ENCODE peak calls at places on chromosomes 12 and 14, in eight cellular contexts. Q, F, B, A, R, N, J and W are unnamed samples. For H3K9me3, the result is how much of the 10 kb centered on the place peaks cover.

GRCh38 chr12:93857279-93857894 is 180.2 kb downstream of the CRADD start:
- DNase-seq in Q (no peak), F (no peak), B (no peak), A (no peak), R (no peak), N (no peak), J (no peak), W (no peak)

GRCh38 chr12:124396544-124397398 is 101.9 kb downstream of the RFLNA start:
- DNase-seq in Q (peak), F (no peak), B (peak), A (peak), R (peak), N (no peak), J (no peak), W (no peak)

GRCh38 chr12:114407566-114408411 is 1.8 kb upstream of the TBX5 start:
- DNase-seq in Q (no peak), F (no peak), B (no peak), A (no peak), R (no peak), N (peak), J (no peak), W (no peak)

GRCh38 chr12:23504641-23505399 is 444.6 kb downstream of the SOX5 start:
- DNase-seq in Q (no peak), F (no peak), B (no peak), A (no peak), R (no peak), N (no peak), J (no peak), W (no peak)

GRCh38 chr12:110762891-110763290 is 20.2 kb upstream of the PPP1CC start:
- DNase-seq in Q (no peak), F (no peak), B (no peak), A (no peak), R (no peak), N (no peak), J (no peak), W (no peak)

GRCh38 chr14:99267871-99268775 is 3.9 kb downstream of the BCL11B start:
- DNase-seq in Q (peak), F (no peak), B (no peak), A (no peak), R (no peak), N (no peak), J (no peak), W (peak)

GRCh38 chr12:105047303-105047702 is 37.0 kb downstream of the ALDH1L2 start:
- DNase-seq in Q (no peak), F (no peak), B (no peak), A (no peak), R (no peak), N (no peak), J (no peak), W (no peak)

GRCh38 chr12:47820631-47821345 is 1.1 kb upstream of the HDAC7 start:
- DNase-seq in Q (peak), F (peak), B (peak), A (peak), R (peak), N (peak), J (peak), W (no peak)

GRCh38 chr14:63781686-63782085 is 53.8 kb upstream of the SGPP1 start:
- DNase-seq in Q (no peak), F (no peak), B (no peak), A (no peak), R (no peak), N (no peak), J (no peak), W (no peak)

GRCh38 chr14:31884776-31885379 is 192.2 kb upstream of the ARHGAP5 start:
- DNase-seq in Q (no peak), F (no peak), B (no peak), A (no peak), R (no peak), N (no peak), J (no peak), W (no peak)

GRCh38 chr12:98758331-98758730 is 113.2 kb downstream of the APAF1 start:
- DNase-seq in Q (no peak), F (peak), B (no peak), A (no peak), R (peak), N (no peak), J (no peak), W (no peak)

DNA sequence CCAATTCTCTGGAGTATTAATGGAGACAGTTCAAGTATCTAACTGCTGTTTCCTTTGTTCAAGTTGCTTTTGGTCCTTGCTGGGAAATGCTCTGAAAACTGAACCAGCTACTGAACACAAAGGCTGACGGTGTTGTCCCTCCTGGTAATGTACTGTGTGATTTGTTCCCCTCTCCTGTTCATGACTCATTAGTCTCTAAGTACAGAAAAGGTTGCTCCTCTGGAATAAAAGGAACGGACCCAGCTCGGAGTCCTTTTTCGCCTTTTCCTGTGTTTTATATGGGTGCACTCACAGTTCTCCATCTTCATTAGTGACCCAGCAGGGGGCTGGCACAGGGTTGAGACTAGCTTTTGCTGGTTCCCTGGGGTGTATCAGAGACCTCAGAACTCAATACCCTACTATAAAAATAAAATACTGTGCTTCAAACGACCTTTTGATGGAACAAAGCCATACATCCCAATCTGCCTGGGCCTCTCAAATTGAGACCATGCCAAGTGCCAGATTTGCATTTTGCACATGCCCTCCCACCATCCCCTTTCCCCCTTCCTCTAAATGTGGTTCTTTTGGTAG is 269.7 kb downstream of the RAD51B start:
- DNase-seq in Q (no peak), F (no peak), B (no peak), A (no peak), R (no peak), N (no peak), J (no peak), W (no peak)
- TF ChIP-seq CTCF in Q (no peak), F (no peak), B (no peak), A (no peak), R (no peak), N (no peak), J (no peak), W (no peak)

DNA sequence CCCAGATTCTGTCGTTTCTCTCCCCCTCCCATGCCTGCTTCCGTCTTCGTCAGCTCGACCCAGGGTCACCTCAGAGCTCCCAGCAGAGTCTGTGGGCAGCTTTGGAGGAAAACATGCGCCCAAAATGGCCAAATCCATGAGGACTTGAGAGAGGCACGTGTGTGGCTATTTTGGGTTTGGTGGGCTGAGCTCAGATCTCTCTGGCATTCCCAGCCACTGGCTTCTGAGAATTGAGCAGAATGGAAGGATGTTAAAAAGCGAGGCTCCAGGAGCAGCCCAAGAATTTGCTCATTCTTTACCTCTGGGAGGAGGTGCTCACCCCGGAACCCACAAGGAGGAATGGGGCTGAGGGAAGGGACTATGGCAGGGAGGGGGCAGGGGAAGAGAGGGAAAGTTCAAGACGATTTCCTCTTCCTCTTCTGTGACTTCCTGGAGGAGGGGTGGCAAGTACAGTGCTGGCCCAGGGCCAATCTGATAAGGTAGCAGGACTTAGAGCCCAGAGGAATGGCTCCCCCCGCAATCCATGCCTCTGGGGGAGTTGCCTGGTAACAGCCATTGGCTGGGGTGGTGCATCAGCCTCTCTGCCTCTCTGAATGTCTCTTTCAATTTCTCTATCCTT is 20.1 kb downstream of the TSPAN9 start:
- DNase-seq in Q (peak), F (peak), B (no peak), A (peak), R (peak), N (peak), J (no peak), W (no peak)
- H3K27ac ChIP-seq in Q (no peak), F (peak), B (peak), A (no peak), R (no peak), N (peak), J (peak), W (no peak)

GRCh38 chr12:79156846-79157463 is 292.4 kb downstream of the SYT1 start:
- DNase-seq in Q (no peak), F (no peak), B (no peak), A (no peak), R (no peak), N (no peak), J (no peak), W (no peak)

GRCh38 chr12:79155703-79156102 is 291.1 kb downstream of the SYT1 start:
- DNase-seq in Q (no peak), F (no peak), B (no peak), A (no peak), R (no peak), N (no peak), J (peak), W (no peak)

DNA sequence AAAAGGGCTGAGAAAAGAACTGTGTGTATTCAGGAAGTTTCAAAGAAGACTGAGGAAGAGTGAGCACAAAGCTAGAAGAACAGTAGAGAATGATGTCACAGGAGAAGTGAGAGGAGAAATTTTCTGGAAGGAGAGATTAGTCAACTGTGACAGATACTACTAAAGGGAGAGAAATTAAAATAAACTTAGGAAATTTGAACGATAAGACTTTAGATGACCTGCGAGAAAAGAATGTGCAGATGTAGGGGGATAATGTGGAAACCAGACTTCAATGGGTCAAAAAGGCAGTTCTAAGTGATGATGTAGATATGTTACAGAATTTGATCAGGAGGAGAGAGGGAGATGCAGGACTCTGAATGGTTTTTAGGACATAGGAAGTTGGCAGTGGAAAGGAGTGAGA is 287.4 kb downstream of the SYT1 start:
- DNase-seq in Q (no peak), F (no peak), B (no peak), A (no peak), R (no peak), N (no peak), J (peak), W (no peak)
- H3K9me3 ChIP-seq in Q (under half), F (under half), B (under half), A (under half), R (under half), N (under half), J (under half), W (under half)

GRCh38 chr12:116009805-116010204 is 267.7 kb downstream of the MED13L start:
- DNase-seq in Q (no peak), F (no peak), B (no peak), A (no peak), R (no peak), N (no peak), J (no peak), W (no peak)
- TF ChIP-seq CTCF in Q (peak), F (no peak), B (no peak), A (no peak), R (no peak), N (peak), J (peak), W (peak)

GRCh38 chr14:95317817-95318343 is 1.8 kb downstream of the CLMN start:
- DNase-seq in Q (no peak), F (no peak), B (no peak), A (no peak), R (no peak), N (no peak), J (no peak), W (no peak)
- H3K27ac ChIP-seq in Q (no peak), F (no peak), B (peak), A (peak), R (peak), N (peak), J (no peak), W (no peak)